ENCODE peak calls at places on chromosomes 6 and 20, in five cellular contexts. U is thoracic aorta, Z is HCT116, O is K562, J is small intestine. T is an unnamed sample.

GRCh38 chr6:2157441-2158127 is 87.8 kb downstream of the GMDS start:
- DNase-seq in U (no peak), Z (peak), O (no peak), J (no peak), T (no peak)

GRCh38 chr6:70108230-70108629 is 194.7 kb downstream of the COL9A1 start:
- DNase-seq in U (no peak), Z (peak), O (peak), J (peak), T (no peak)

GRCh38 chr6:98118357-98119045 is 715.9 kb upstream of the POU3F2 start:
- DNase-seq in U (no peak), Z (no peak), O (no peak), J (no peak), T (no peak)

GRCh38 chr20:50680106-50680960 is 11.0 kb downstream of the RIPOR3 start:
- DNase-seq in U (no peak), Z (no peak), O (no peak), J (peak), T (peak)

GRCh38 chr20:43724383-43724782 is 2.4 kb downstream of the GTSF1L start:
- DNase-seq in U (no peak), Z (no peak), O (no peak), J (no peak), T (no peak)

GRCh38 chr20:51339721-51340450 is 202.6 kb downstream of the NFATC2 start:
- DNase-seq in U (no peak), Z (no peak), O (no peak), J (no peak), T (no peak)

GRCh38 chr6:134079406-134079921 is 27.0 kb upstream of the SLC2A12 start:
- DNase-seq in U (no peak), Z (no peak), O (no peak), J (no peak), T (no peak)

GRCh38 chr6:85797993-85798392 is 155.3 kb upstream of the SYNCRIP start:
- DNase-seq in U (no peak), Z (no peak), O (no peak), J (peak), T (peak)

GRCh38 chr6:47484616-47485015 is 7.0 kb downstream of the CD2AP start:
- DNase-seq in U (no peak), Z (peak), O (no peak), J (no peak), T (no peak)

GRCh38 chr20:49276895-49277785 is 717 bp downstream of the ZNFX1 start:
- DNase-seq in U (no peak), Z (no peak), O (peak), J (no peak), T (no peak)

GRCh38 chr6:163543311-163543710 is 128.8 kb downstream of the QKI start:
- DNase-seq in U (no peak), Z (no peak), O (no peak), J (no peak), T (no peak)

GRCh38 chr6:142850653-142851434 is 94.1 kb downstream of the HIVEP2 start:
- DNase-seq in U (no peak), Z (no peak), O (no peak), J (no peak), T (no peak)

GRCh38 chr6:155077331-155077730 is 82.2 kb downstream of the TIAM2 start:
- DNase-seq in U (no peak), Z (no peak), O (no peak), J (no peak), T (no peak)

GRCh38 chr6:157135691-157136090 is 187.6 kb downstream of the TMEM242 start:
- DNase-seq in U (no peak), Z (no peak), O (no peak), J (no peak), T (no peak)

GRCh38 chr20:49029203-49029602 is 16.9 kb upstream of the CSE1L start:
- DNase-seq in U (no peak), Z (no peak), O (no peak), J (no peak), T (no peak)

GRCh38 chr20:46027245-46027853 is 1.7 kb upstream of the SLC12A5 start:
- DNase-seq in U (no peak), Z (no peak), O (peak), J (no peak), T (peak)

GRCh38 chr6:128806274-128806673 is 76.7 kb upstream of the LAMA2 start:
- DNase-seq in U (no peak), Z (no peak), O (no peak), J (peak), T (no peak)

GRCh38 chr6:160417550-160417949 is 69.4 kb downstream of the SLC22A3 start:
- DNase-seq in U (no peak), Z (no peak), O (no peak), J (no peak), T (no peak)

GRCh38 chr6:48664850-48665249 is 553.9 kb upstream of the PTCHD4 start:
- DNase-seq in U (no peak), Z (no peak), O (no peak), J (no peak), T (no peak)

GRCh38 chr6:3915076-3915791 is 66.1 kb downstream of the FAM50B start:
- DNase-seq in U (no peak), Z (no peak), O (no peak), J (no peak), T (no peak)

GRCh38 chr6:121691126-121691540 is 255.7 kb downstream of the GJA1 start:
- DNase-seq in U (no peak), Z (no peak), O (no peak), J (peak), T (no peak)

GRCh38 chr6:132937466-132937906 is 123.1 kb downstream of the RPS12 start:
- DNase-seq in U (no peak), Z (peak), O (peak), J (peak), T (peak)

GRCh38 chr6:149513915-149514314 is 29.1 kb upstream of the ZC3H12D start:
- DNase-seq in U (no peak), Z (no peak), O (no peak), J (no peak), T (no peak)

GRCh38 chr20:3082306-3082951 is 2.1 kb downstream of the AVP start:
- DNase-seq in U (no peak), Z (no peak), O (no peak), J (no peak), T (no peak)

GRCh38 chr6:157273756-157274088 is 49.6 kb downstream of the TMEM242 start:
- DNase-seq in U (no peak), Z (peak), O (peak), J (peak), T (no peak)

GRCh38 chr20:4159765-4160490 is 144.6 kb upstream of the RNF24 start:
- DNase-seq in U (no peak), Z (no peak), O (no peak), J (no peak), T (no peak)

GRCh38 chr6:167129588-167129987 is 6.7 kb downstream of the CCR6 start:
- DNase-seq in U (no peak), Z (no peak), O (no peak), J (no peak), T (no peak)

GRCh38 chr20:60011512-60012507 is 53.6 kb downstream of the CDH26 start:
- DNase-seq in U (no peak), Z (no peak), O (no peak), J (no peak), T (no peak)

GRCh38 chr6:168348186-168348585 is 28.6 kb upstream of the DACT2 start:
- DNase-seq in U (no peak), Z (no peak), O (no peak), J (no peak), T (no peak)

GRCh38 chr6:116801971-116802370 is 26.9 kb downstream of the GPRC6A start:
- DNase-seq in U (no peak), Z (no peak), O (no peak), J (peak), T (no peak)

GRCh38 chr6:166449641-166450040 is 66.9 kb upstream of the MPC1 start:
- DNase-seq in U (no peak), Z (no peak), O (no peak), J (no peak), T (no peak)

GRCh38 chr6:89640804-89641203 is 2.3 kb upstream of the LYRM2 start:
- DNase-seq in U (no peak), Z (no peak), O (no peak), J (no peak), T (no peak)

GRCh38 chr6:42661540-42662153 is 60.8 kb downstream of the PRPH2 start:
- DNase-seq in U (peak), Z (peak), O (peak), J (peak), T (peak)

GRCh38 chr6:48140221-48140620 is 29.2 kb upstream of the PTCHD4 start:
- DNase-seq in U (no peak), Z (no peak), O (no peak), J (no peak), T (no peak)

GRCh38 chr6:147448775-147449174 is 59.7 kb upstream of the SAMD5 start:
- DNase-seq in U (no peak), Z (no peak), O (no peak), J (no peak), T (no peak)

GRCh38 chr6:150610584-150610983 is 10.9 kb downstream of the PLEKHG1 start:
- DNase-seq in U (no peak), Z (no peak), O (no peak), J (no peak), T (no peak)
- H3K27ac ChIP-seq in U (no peak), Z (no peak), O (no peak), J (no peak), T (no peak)

GRCh38 chr6:24908555-24908954 is 27.2 kb downstream of the RIPOR2 start:
- DNase-seq in U (no peak), Z (no peak), O (no peak), J (no peak), T (no peak)
- H3K27ac ChIP-seq in U (no peak), Z (no peak), O (no peak), J (no peak), T (no peak)

DNA sequence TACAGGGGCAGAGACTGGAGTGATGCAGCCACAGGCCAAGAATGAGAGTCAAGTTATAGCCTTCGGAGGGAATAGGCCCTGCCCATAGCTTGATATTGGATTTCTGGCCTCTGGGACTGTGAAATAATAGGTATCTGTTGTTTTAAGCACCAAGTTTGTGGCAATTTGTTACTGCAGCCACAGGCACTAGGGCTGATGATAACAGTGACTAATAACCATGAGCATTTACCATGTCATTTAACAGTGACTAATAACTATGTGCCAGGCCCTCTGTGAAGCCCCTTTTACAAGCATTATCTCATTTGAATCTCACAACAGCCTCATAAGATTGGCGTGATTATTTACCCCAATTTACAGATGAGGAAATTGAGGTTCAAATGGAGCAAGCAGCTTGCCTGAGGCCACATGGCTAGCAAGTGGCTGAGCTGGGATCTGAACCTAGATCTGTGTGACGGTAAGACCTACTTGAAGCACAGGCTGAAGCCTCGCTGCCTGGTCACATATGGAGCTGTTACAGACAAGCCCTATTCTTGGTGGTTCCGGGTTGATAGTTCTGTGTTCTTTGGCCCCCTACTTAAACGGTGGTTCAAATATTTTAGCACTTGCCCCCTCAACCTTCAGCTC is 98.5 kb downstream of the ELOVL5 start:
- DNase-seq in U (no peak), Z (no peak), O (no peak), J (no peak), T (no peak)
- H3K27ac ChIP-seq in U (peak), Z (no peak), O (no peak), J (no peak), T (no peak)

GRCh38 chr6:73521351-73522254 is 771 bp upstream of the EEF1A1 start:
- DNase-seq in U (peak), Z (no peak), O (peak), J (peak), T (no peak)
- H3K27ac ChIP-seq in U (peak), Z (peak), O (peak), J (peak), T (peak)

GRCh38 chr20:53078761-53079482 is 106.8 kb downstream of the TSHZ2 start:
- DNase-seq in U (no peak), Z (no peak), O (no peak), J (peak), T (no peak)

GRCh38 chr20:53074811-53075314 is 102.7 kb downstream of the TSHZ2 start:
- DNase-seq in U (no peak), Z (no peak), O (no peak), J (no peak), T (no peak)

GRCh38 chr20:53079483-53079810 is 107.3 kb downstream of the TSHZ2 start:
- DNase-seq in U (no peak), Z (no peak), O (no peak), J (peak), T (no peak)

GRCh38 chr20:53079883-53080282 is 107.7 kb downstream of the TSHZ2 start:
- DNase-seq in U (no peak), Z (no peak), O (no peak), J (peak), T (no peak)

DNA sequence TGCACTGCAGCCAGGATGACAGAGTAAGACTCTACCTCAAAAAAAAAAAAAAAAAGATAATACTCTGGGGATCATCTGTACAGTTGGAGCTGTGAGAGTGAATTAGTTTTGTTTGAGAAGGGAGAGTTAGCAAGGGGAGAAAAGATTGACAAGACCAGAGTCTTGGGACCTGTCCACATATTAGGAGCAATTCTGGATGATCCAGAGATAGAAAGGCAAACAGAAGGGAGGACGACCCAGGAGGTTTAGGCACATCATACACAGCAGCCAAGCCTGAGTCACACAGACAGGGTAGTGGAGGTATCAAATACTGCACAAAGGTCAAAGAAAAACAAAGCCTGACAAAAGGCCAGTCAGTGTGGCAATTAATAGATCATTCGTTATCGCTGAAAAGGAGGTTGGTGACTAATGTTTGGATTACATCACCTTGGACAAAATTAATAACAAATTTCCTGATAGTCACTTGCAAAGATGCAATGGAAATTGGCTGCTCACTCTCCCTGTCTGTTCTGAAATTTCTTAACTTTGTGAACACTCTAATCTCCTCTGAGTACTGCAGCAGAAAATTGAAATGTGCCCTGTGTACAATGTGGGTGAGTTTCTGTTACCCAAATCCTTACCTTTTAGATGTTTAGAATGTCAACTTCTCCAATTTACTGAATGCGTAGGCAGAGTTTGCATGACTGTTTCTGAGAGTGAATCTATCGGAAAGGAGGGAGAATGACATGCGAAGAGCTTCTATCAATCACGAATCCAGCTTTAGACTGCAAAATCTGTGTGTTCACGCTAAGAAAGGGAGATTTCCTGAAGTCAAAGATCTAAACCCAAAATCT is 105.4 kb downstream of the TSHZ2 start:
- DNase-seq in U (no peak), Z (no peak), O (no peak), J (peak), T (no peak)
- H3K27ac ChIP-seq in U (no peak), Z (no peak), O (no peak), J (peak), T (no peak)

DNA sequence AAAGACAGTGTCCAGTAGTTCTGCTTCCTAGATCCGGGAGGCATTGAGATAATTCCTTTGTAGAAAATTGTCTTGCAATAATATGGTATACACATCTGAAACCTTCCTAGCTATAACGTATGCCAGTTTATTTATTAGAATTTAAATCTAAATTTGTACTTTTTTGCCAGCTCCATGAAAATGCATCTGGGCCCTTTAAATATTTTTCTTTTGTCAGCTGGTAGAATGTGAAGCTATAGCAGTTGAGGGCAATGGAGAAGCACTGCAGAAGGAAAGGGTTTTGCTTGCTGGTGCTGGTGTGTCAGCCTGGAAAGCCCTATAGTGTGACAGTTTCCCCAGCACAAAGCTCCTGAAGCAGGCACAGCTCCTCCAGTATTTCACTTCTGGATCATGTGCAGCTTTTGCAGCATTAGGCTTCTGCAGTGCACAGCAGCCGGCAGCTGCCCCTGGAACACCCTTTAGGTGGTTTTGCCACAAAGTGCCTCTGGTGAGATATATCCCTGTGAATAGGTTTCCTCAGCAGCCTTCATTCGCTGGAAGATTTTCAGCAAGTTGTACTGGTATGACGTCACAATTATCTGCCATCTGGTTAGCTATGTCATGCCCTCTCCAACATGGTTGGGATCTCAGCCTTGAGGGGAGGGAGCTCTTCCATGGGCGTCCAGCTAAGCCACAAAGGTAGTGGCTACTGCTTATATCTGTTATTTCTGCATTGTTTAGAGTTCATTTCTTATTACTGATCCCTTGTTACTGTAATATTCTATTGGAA is 40.0 kb upstream of the L3MBTL3 start:
- DNase-seq in U (no peak), Z (no peak), O (no peak), J (no peak), T (no peak)
- H3K27ac ChIP-seq in U (no peak), Z (no peak), O (no peak), J (no peak), T (no peak)

GRCh38 chr20:9043364-9043763 is 25.5 kb upstream of the PLCB4 start:
- DNase-seq in U (no peak), Z (no peak), O (no peak), J (no peak), T (no peak)
- H3K27ac ChIP-seq in U (no peak), Z (no peak), O (no peak), J (no peak), T (no peak)

DNA sequence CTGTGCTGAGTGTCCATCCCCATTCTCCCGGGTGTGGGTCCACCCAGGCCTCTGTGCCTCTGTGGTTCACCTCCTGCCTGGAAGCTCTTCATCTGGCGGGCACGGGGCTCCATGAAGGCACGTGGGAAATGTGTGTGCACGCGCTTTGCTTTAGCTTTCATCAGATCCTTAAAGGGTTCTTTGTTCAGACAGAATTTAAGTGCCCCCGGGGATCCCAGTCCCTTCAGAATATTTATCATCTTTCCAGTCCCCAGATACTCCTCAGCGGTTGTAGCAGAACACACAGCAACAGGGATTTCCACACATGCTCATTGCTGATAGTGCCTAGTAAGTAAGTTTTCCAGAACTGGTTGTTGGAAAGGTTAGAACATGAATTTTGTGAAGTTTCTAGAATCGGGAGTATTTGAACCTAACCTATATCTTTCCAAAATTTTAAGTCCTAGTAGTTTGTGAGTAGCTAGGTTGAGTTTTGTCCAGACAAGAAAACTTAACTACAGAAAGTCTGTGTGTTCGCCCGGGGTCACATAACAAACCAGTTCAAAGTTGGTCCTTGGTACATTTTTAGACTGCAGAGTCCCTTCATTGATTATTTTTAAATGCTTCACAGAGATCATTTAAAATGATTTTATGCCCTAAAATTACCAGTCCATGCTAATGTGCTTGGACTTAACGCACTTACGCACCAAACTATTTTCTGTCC is 67.7 kb downstream of the RPP40 start:
- DNase-seq in U (no peak), Z (no peak), O (no peak), J (no peak), T (no peak)
- H3K27ac ChIP-seq in U (no peak), Z (no peak), O (no peak), J (no peak), T (no peak)

GRCh38 chr6:83038246-83038645 is 27.4 kb downstream of the UBE3D start:
- DNase-seq in U (no peak), Z (no peak), O (no peak), J (no peak), T (no peak)
- H3K27ac ChIP-seq in U (no peak), Z (no peak), O (no peak), J (no peak), T (no peak)

T was measured in thyroid gland.